ENCODE peak calls at places on chromosomes 11 and 22, in ten cellular contexts. J, M, H, F, T, P, Y, B, C and N are unnamed samples.

GRCh38 chr11:116412118-116412889 is 360.5 kb downstream of the BUD13 start:
- DNase-seq in Y (no peak), J (no peak), M (no peak), P (no peak), C (no peak), B (no peak), F (no peak), T (no peak), H (no peak), N (no peak)

GRCh38 chr22:49119551-49119952 is 708.1 kb downstream of the BRD1 start:
- DNase-seq in M (no peak), Y (peak; percentile 15), P (no peak), T (no peak), C (no peak), H (peak; percentile 85), B (peak; percentile 26), F (peak; percentile 34), J (no peak), N (no peak)

GRCh38 chr22:49196046-49196511 is 631.6 kb downstream of the BRD1 start:
- DNase-seq in T (no peak), F (no peak), M (no peak), C (no peak), J (no peak), B (no peak), P (peak; percentile 37), Y (no peak), H (peak; percentile 51), N (no peak)

GRCh38 chr11:83681944-83682644 is 395.9 kb upstream of the CCDC90B start:
- DNase-seq in P (no peak), Y (no peak), J (no peak), T (no peak), F (no peak), M (peak; percentile 47), H (no peak), B (no peak), C (no peak), N (no peak)

GRCh38 chr11:59145534-59145933 is 2.9 kb downstream of the FAM111A start:
- DNase-seq in M (no peak), T (no peak), Y (no peak), P (no peak), J (no peak), C (no peak), B (no peak), H (no peak), F (no peak), N (no peak)

GRCh38 chr22:47320560-47320959 is 558.1 kb downstream of the TBC1D22A start:
- DNase-seq in Y (no peak), H (no peak), C (no peak), F (no peak), J (no peak), M (no peak), B (no peak), T (no peak), P (no peak), N (no peak)

GRCh38 chr22:35995345-35995744 is 33.3 kb downstream of the RBFOX2 start:
- DNase-seq in F (no peak), Y (no peak), B (no peak), P (no peak), M (no peak), J (no peak), H (no peak), C (no peak), T (no peak), N (no peak)

GRCh38 chr11:69640260-69640994 is 529 bp upstream of the CCND1 start:
- DNase-seq in Y (no peak), T (no peak), J (peak; percentile 66), C (no peak), F (no peak), H (peak; percentile 77), B (peak; percentile 44), M (peak; percentile 46), P (peak; percentile 80), N (no peak)

GRCh38 chr22:44085743-44086741 is 61.9 kb downstream of the PARVB start:
- DNase-seq in F (no peak), H (no peak), M (peak; percentile 83), P (no peak), J (peak; percentile 90), B (peak; percentile 81), C (no peak), T (peak; percentile 76), Y (peak; percentile 86), N (no peak)

GRCh38 chr11:6611092-6612007 is 666 bp downstream of the TAF10 start:
- DNase-seq in F (no peak), P (peak; percentile 91), M (peak; percentile 58), B (peak; percentile 48), H (peak; percentile 86), J (peak; percentile 84), C (no peak), T (peak; percentile 54), Y (peak; percentile 43), N (no peak)

GRCh38 chr11:129282634-129283033 is 90.5 kb upstream of the ARHGAP32 start:
- DNase-seq in F (no peak), P (no peak), T (no peak), Y (no peak), B (no peak), M (no peak), H (no peak), C (no peak), J (no peak), N (no peak)

GRCh38 chr11:102552447-102553200 is 22.1 kb upstream of the MMP7 start:
- DNase-seq in J (no peak), F (no peak), Y (no peak), T (no peak), P (no peak), B (no peak), C (no peak), M (no peak), H (no peak), N (no peak)

GRCh38 chr11:14500181-14500651 is 605 bp upstream of the COPB1 start:
- DNase-seq in H (peak; percentile 77), F (no peak), Y (peak; percentile 48), J (no peak), C (no peak), B (peak; percentile 50), T (peak; percentile 37), P (no peak), M (peak; percentile 77), N (peak; percentile 39)

GRCh38 chr11:38648597-38648996 is 2050.6 kb upstream of the RAG2 start:
- DNase-seq in Y (no peak), P (no peak), B (no peak), T (no peak), J (no peak), M (no peak), H (no peak), F (no peak), C (no peak), N (no peak)
- H3K27ac ChIP-seq in Y (no peak overlapping the region), P (no peak overlapping the region), B (no peak overlapping the region), T (no peak overlapping the region), J (no peak overlapping the region), M (no peak overlapping the region), H (no peak overlapping the region), F (no peak overlapping the region), C (no peak overlapping the region), N (no peak overlapping the region)

GRCh38 chr11:110173775-110174644 is 80.8 kb downstream of the ZC3H12C start:
- DNase-seq in P (no peak), T (peak; percentile 79), F (no peak), J (peak; percentile 74), H (peak; percentile 83), Y (peak; percentile 57), M (peak; percentile 83), B (peak; percentile 64), C (no peak), N (peak; percentile 35)
- H3K4me3 ChIP-seq in P (peak overlapping the region; percentile 18), T (no peak overlapping the region), F (peak overlapping the region; percentile 59), J (no peak overlapping the region), H (no peak overlapping the region), Y (no peak overlapping the region), M (no peak overlapping the region), B (peak overlapping the region; percentile 45), C (peak overlapping the region; percentile 46), N (no peak overlapping the region)

DNA sequence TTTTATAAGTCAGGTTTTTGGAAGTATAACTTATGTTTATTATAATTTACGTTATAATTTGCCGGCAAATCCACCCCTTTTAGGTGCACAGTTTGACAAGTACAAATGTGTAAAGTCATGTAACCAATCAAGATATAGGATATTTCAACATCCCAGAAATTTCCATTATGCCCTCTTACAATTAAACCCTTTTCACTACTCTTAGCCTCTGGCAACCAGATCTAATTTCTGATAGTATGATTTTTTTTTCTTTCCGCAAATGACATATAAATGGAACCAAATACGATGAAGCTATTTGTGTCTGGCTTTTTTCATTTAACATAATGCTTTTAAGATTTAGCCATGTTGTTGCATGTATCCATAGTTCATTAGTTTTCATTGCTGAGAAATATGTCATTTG is 69.5 kb upstream of the HTATIP2 start:
- DNase-seq in B (no peak), C (no peak), F (no peak), P (no peak), T (no peak), M (no peak), J (no peak), Y (no peak), H (no peak), N (no peak)
- H3K4me1 ChIP-seq in B (no peaks in the 10 kb centered on the region), C (no peaks in the 10 kb centered on the region), F (no peaks in the 10 kb centered on the region), P (no peaks in the 10 kb centered on the region), T (no peaks in the 10 kb centered on the region), M (no peaks in the 10 kb centered on the region), J (no peaks in the 10 kb centered on the region), Y (no peaks in the 10 kb centered on the region), H (no peaks in the 10 kb centered on the region), N (no peaks in the 10 kb centered on the region)

GRCh38 chr11:74952752-74953151 is 3.7 kb downstream of the SPCS2 start:
- DNase-seq in C (no peak), B (no peak), J (no peak), P (no peak), T (no peak), H (no peak), F (no peak), M (no peak), Y (no peak), N (no peak)
- H3K27ac ChIP-seq in C (no peak overlapping the region), B (peak overlapping the region; percentile 38), J (no peak overlapping the region), P (no peak overlapping the region), T (no peak overlapping the region), H (no peak overlapping the region), F (no peak overlapping the region), M (peak overlapping the region; percentile 87), Y (no peak overlapping the region), N (no peak overlapping the region)

GRCh38 chr11:117876049-117876340 is 463 bp downstream of the FXYD6 start:
- DNase-seq in C (no peak), Y (no peak), J (no peak), B (no peak), F (no peak), H (no peak), M (no peak), P (no peak), T (no peak), N (no peak)

GRCh38 chr11:117874253-117874909 is 2.1 kb downstream of the FXYD6 start:
- DNase-seq in F (no peak), H (no peak), Y (no peak), M (no peak), B (no peak), P (no peak), T (no peak), C (no peak), J (no peak), N (no peak)

GRCh38 chr11:117874910-117875396 is 1.5 kb downstream of the FXYD6 start:
- DNase-seq in F (no peak), M (no peak), T (no peak), P (no peak), Y (no peak), C (no peak), H (no peak), J (no peak), B (no peak), N (no peak)

GRCh38 chr11:117876341-117877119 is at the start of gene FXYD6:
- DNase-seq in M (no peak), B (peak; percentile 73), C (no peak), F (no peak), H (no peak), J (peak; percentile 87), Y (peak; percentile 77), P (peak; percentile 94), T (peak; percentile 82), N (no peak)

GRCh38 chr11:117875397-117876048 is 935 bp downstream of the FXYD6 start:
- DNase-seq in Y (no peak), J (peak; percentile 86), T (no peak), P (peak; percentile 74), M (no peak), F (no peak), C (no peak), H (no peak), B (peak; percentile 45), N (no peak)
- H3K4me3 ChIP-seq in Y (peak overlapping the region; percentile 72), J (peak overlapping the region; percentile 90), T (peak overlapping the region; percentile 78), P (peak overlapping the region; percentile 64), M (no peak overlapping the region), F (peak overlapping the region; percentile 63), C (peak overlapping the region; percentile 75), H (no peak overlapping the region), B (peak overlapping the region; percentile 87), N (peak overlapping the region; percentile 62)